ENCODE peak calls at places on chromosomes 11 and 22, in six cellular contexts. N, L, S, H, A and O are unnamed samples.

GRCh38 chr11:79440451-79441158 is at the start of gene TENM4:
- DNase-seq in N (no peak), L (peak; percentile 50), S (peak; percentile 55), H (peak; percentile 62), A (peak; percentile 82), O (peak; percentile 67)

GRCh38 chr11:115220881-115221280 is 283.3 kb downstream of the CADM1 start:
- DNase-seq in N (no peak), L (no peak), S (no peak), H (no peak), A (no peak), O (no peak)

GRCh38 chr11:114197799-114198500 is 98.2 kb upstream of the NNMT start:
- DNase-seq in N (no peak), L (peak; percentile 80), S (no peak), H (peak; percentile 80), A (peak; percentile 57), O (peak; percentile 99)

GRCh38 chr22:46612904-46613605 is 7.1 kb upstream of the GRAMD4 start:
- DNase-seq in N (no peak), L (no peak), S (no peak), H (peak; percentile 22), A (no peak), O (no peak)

GRCh38 chr22:35115515-35115914 is 49.6 kb downstream of the ISX start:
- DNase-seq in N (no peak), L (no peak), S (no peak), H (no peak), A (no peak), O (no peak)

GRCh38 chr11:2819316-2819715 is 66.3 kb downstream of the CDKN1C start:
- DNase-seq in N (no peak), L (no peak), S (no peak), H (no peak), A (no peak), O (no peak)

GRCh38 chr11:103279821-103280220 is 170.6 kb downstream of the DYNC2H1 start:
- DNase-seq in N (no peak), L (no peak), S (peak; percentile 22), H (no peak), A (peak; percentile 74), O (no peak)

GRCh38 chr11:68354181-68354872 is 41.9 kb downstream of the LRP5 start:
- DNase-seq in N (peak; percentile 98), L (peak; percentile 76), S (no peak), H (peak; percentile 87), A (peak; percentile 94), O (peak; percentile 85)

GRCh38 chr11:67240575-67241389 is 25.5 kb upstream of the GRK2 start:
- DNase-seq in N (peak; percentile 56), L (peak; percentile 71), S (peak; percentile 92), H (peak; percentile 57), A (peak; percentile 77), O (peak; percentile 85)

GRCh38 chr22:45959719-45960476 is 17.1 kb downstream of the WNT7B start:
- DNase-seq in N (no peak), L (no peak), S (no peak), H (no peak), A (no peak), O (no peak)

GRCh38 chr22:20464096-20464614 is 26.5 kb upstream of the SCARF2 start:
- DNase-seq in N (no peak), L (no peak), S (peak; percentile 47), H (no peak), A (no peak), O (no peak)

GRCh38 chr11:100557830-100558611 is 129.1 kb upstream of the ARHGAP42 start:
- DNase-seq in N (no peak), L (no peak), S (no peak), H (no peak), A (peak; percentile 73), O (no peak)

GRCh38 chr11:7657306-7658025 is 15.8 kb downstream of the CYB5R2 start:
- DNase-seq in N (peak; percentile 49), L (peak; percentile 53), S (peak; percentile 49), H (peak; percentile 55), A (peak; percentile 84), O (peak; percentile 84)

GRCh38 chr22:43077121-43077877 is 11.9 kb downstream of the TTLL1 start:
- DNase-seq in N (no peak), L (peak; percentile 34), S (no peak), H (no peak), A (no peak), O (no peak)

GRCh38 chr11:128694618-128695481 is 978 bp downstream of the FLI1 start:
- DNase-seq in N (no peak), L (no peak), S (peak; percentile 34), H (no peak), A (peak; percentile 37), O (peak; percentile 49)

GRCh38 chr22:48907591-48907990 is 920.1 kb downstream of the BRD1 start:
- DNase-seq in N (no peak), L (no peak), S (no peak), H (no peak), A (no peak), O (no peak)

GRCh38 chr11:106224172-106224571 is 146.7 kb downstream of the AASDHPPT start:
- DNase-seq in N (no peak), L (no peak), S (no peak), H (no peak), A (no peak), O (no peak)

DNA sequence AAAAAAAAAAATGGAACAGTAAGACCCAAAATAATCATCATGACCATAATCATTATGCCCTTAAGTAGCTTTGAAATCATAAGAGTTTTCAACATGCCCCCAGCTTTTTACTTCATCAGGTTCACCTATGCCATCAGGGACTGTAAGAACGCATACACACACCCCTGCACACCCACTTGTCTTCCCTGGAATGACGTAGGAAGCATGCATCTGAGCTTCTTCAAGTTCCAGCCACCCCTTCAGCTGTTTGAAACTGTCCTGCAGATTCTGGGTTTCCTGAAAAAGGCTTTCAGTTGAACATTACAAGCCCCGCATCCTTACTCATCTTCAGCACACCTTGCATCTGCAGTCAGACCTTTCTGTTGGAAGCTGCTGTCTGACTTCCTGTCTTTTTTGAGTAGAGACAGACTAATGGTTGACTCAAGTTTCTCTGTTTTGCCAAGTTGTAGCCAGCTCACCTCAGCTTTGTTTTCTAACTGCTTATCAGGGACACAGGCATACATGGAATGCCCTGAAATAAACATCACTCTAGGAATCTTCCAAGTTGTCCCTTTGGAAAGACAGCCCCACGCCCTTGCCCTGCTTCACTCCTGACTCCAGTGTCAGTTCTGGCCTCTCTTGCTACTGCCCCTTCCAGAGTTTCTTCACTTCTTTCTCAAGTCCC is 37.0 kb downstream of the ARHGAP1 start:
- DNase-seq in N (no peak), L (no peak), S (no peak), H (no peak), A (no peak), O (no peak)
- H3K4me3 ChIP-seq in N (no peak overlapping the region), L (no peak overlapping the region), S (no peak overlapping the region), H (no peak overlapping the region), A (no peak overlapping the region), O (no peak overlapping the region)

DNA sequence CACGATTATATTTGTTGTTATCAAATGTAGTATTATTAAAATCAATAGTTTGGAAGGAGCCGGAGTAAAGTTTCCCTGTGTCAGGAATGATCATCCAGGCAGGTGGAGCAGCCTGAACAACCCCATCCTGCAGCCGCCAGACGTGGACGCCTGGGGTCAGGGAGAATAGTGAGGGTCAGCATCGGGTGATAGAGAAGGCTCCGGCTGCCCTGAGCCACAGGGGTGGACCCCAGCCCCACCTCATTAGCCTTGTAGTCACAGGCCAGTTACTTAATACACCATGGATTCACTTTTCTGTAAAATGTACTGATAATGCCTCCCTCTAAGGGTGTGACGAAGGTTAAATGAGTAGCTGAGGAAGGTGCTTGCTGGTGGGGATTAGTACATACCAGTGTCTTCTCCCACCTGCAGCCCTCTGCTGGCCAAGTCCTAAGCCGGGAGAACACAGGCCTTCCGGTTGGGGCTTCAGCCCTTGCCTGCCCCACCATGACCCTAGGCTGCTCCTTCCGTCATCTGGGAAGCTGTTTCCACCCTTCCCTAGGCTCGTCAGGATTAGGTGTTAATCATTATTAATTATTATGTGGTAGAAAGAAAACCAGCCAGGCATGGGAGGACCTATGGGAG is 14.9 kb downstream of the TMEM121B start:
- DNase-seq in N (no peak), L (no peak), S (no peak), H (no peak), A (no peak), O (no peak)
- TF ChIP-seq CTCF in N (no peak), L (no peak), S (peak; percentile 19), H (no peak), A (no peak), O (no peak)

DNA sequence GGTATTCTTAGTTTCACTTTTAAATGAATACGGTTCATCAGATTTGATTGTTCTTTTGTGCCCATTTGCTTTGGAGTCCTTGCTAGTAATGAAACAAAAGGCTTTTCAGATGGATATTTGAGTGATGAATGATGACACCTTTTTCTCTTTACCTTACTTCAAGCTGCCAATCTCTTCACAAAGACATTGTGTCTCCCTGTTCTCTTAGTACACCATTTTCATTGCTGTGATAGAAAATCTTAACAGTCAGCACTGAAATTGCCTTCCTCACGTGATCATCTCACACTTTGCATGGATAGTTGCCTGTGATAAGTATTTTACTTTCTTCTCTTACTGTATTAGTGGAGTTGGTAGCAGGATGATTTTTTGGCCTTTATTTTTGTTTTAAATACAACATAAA is 396.6 kb downstream of the NELL1 start:
- DNase-seq in N (no peak), L (no peak), S (peak; percentile 25), H (no peak), A (no peak), O (no peak)
- H3K4me3 ChIP-seq in N (no peak overlapping the region), L (no peak overlapping the region), S (peak overlapping the region; percentile 42), H (no peak overlapping the region), A (no peak overlapping the region), O (no peak overlapping the region)

GRCh38 chr22:39732625-39733024 is 160.9 kb downstream of the ENTHD1 start:
- DNase-seq in N (no peak), L (no peak), S (no peak), H (no peak), A (no peak), O (no peak)
- TF ChIP-seq CTCF in N (no peak), L (no peak), S (no peak), H (no peak), A (no peak), O (no peak)

GRCh38 chr11:75342231-75342918 is 9.1 kb downstream of the ARRB1 start:
- DNase-seq in N (no peak), L (no peak), S (no peak), H (no peak), A (no peak), O (no peak)

GRCh38 chr11:75344761-75345454 is 6.6 kb downstream of the ARRB1 start:
- DNase-seq in N (no peak), L (no peak), S (no peak), H (no peak), A (no peak), O (no peak)

GRCh38 chr11:75345455-75346224 is 5.8 kb downstream of the ARRB1 start:
- DNase-seq in N (no peak), L (no peak), S (peak; percentile 21), H (no peak), A (no peak), O (no peak)

GRCh38 chr11:75342966-75343870 is 8.2 kb downstream of the ARRB1 start:
- DNase-seq in N (peak; percentile 76), L (no peak), S (no peak), H (no peak), A (peak; percentile 68), O (peak; percentile 45)

DNA sequence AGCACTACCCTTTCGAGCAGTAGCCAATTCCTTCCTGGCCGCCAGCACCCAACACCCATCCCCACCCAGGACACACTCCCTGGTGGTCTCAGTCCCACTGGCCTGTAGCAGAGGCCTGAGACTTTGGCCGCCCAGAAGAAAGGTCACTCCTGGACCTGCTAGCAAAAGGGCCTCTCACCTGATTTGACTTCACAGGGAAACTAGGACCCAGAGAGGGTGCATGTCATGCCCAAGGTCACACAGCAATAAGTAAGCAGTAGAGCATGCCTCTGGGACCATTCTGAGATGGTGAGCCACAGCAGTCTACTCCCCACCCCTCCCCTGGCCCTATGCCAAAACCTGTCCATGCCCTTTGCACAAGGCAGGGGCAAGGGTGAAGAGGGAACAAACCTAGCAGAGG is 7.3 kb downstream of the ARRB1 start:
- DNase-seq in N (no peak), L (no peak), S (no peak), H (no peak), A (no peak), O (no peak)
- H3K4me3 ChIP-seq in N (no peak overlapping the region), L (no peak overlapping the region), S (no peak overlapping the region), H (no peak overlapping the region), A (no peak overlapping the region), O (no peak overlapping the region)